ENCODE peak calls at places on chromosomes 11 and 22, in seven cellular contexts. One of them, this sample, is unnamed.

GRCh38 chr11:34214961-34215805 is 109.8 kb downstream of the NAT10 start:
- DNase-seq in nephron progenitor cell: no peak
- DNase-seq in iris pigment epithelial cell: peak; percentile 47
- DNase-seq in body of pancreas: no peak
- DNase-seq in effector CD4-positive, alpha-beta T cell: peak; percentile 3
- DNase-seq in kidney tubule cell: peak; percentile 97
- DNase-seq in CD8-positive, alpha-beta memory T cell: no peak
- DNase-seq in this sample: no peak

GRCh38 chr11:44652901-44653644 is 73.7 kb upstream of the TSPAN18 start:
- DNase-seq in CD8-positive, alpha-beta memory T cell: no peak
- DNase-seq in effector CD4-positive, alpha-beta T cell: no peak
- DNase-seq in body of pancreas: no peak
- DNase-seq in iris pigment epithelial cell: no peak
- DNase-seq in kidney tubule cell: no peak
- DNase-seq in nephron progenitor cell: no peak
- DNase-seq in this sample: no peak

GRCh38 chr22:44638966-44639739 is 62.9 kb upstream of the PRR5 start:
- DNase-seq in kidney tubule cell: no peak
- DNase-seq in body of pancreas: no peak
- DNase-seq in iris pigment epithelial cell: no peak
- DNase-seq in CD8-positive, alpha-beta memory T cell: no peak
- DNase-seq in effector CD4-positive, alpha-beta T cell: no peak
- DNase-seq in nephron progenitor cell: no peak
- DNase-seq in this sample: peak; percentile 36

GRCh38 chr11:62732830-62733229 is 4.5 kb downstream of the TTC9C start:
- DNase-seq in effector CD4-positive, alpha-beta T cell: no peak
- DNase-seq in CD8-positive, alpha-beta memory T cell: no peak
- DNase-seq in body of pancreas: no peak
- DNase-seq in kidney tubule cell: no peak
- DNase-seq in nephron progenitor cell: no peak
- DNase-seq in iris pigment epithelial cell: peak; percentile 46
- DNase-seq in this sample: peak; percentile 23

GRCh38 chr11:78290293-78291176 is 101.8 kb downstream of the USP35 start:
- DNase-seq in nephron progenitor cell: no peak
- DNase-seq in CD8-positive, alpha-beta memory T cell: no peak
- DNase-seq in body of pancreas: no peak
- DNase-seq in iris pigment epithelial cell: peak; percentile 97
- DNase-seq in effector CD4-positive, alpha-beta T cell: no peak
- DNase-seq in kidney tubule cell: peak; percentile 14
- DNase-seq in this sample: no peak

GRCh38 chr11:124193221-124193945 is 10.2 kb downstream of the OR10D3 start:
- DNase-seq in nephron progenitor cell: no peak
- DNase-seq in body of pancreas: no peak
- DNase-seq in CD8-positive, alpha-beta memory T cell: no peak
- DNase-seq in iris pigment epithelial cell: no peak
- DNase-seq in effector CD4-positive, alpha-beta T cell: no peak
- DNase-seq in kidney tubule cell: no peak
- DNase-seq in this sample: no peak

GRCh38 chr11:12411806-12412727 is 34.7 kb downstream of the PARVA start:
- DNase-seq in kidney tubule cell: peak; percentile 95
- DNase-seq in CD8-positive, alpha-beta memory T cell: no peak
- DNase-seq in effector CD4-positive, alpha-beta T cell: no peak
- DNase-seq in body of pancreas: peak; percentile 63
- DNase-seq in iris pigment epithelial cell: peak; percentile 79
- DNase-seq in nephron progenitor cell: peak; percentile 81
- DNase-seq in this sample: peak; percentile 82

GRCh38 chr11:122319011-122319410 is 203.0 kb upstream of the BLID start:
- DNase-seq in CD8-positive, alpha-beta memory T cell: no peak
- DNase-seq in nephron progenitor cell: no peak
- DNase-seq in iris pigment epithelial cell: no peak
- DNase-seq in kidney tubule cell: no peak
- DNase-seq in body of pancreas: no peak
- DNase-seq in effector CD4-positive, alpha-beta T cell: no peak
- DNase-seq in this sample: no peak

GRCh38 chr22:22377335-22377734 is 131.2 kb downstream of the ZNF280B start:
- DNase-seq in body of pancreas: no peak
- DNase-seq in CD8-positive, alpha-beta memory T cell: no peak
- DNase-seq in effector CD4-positive, alpha-beta T cell: no peak
- DNase-seq in iris pigment epithelial cell: no peak
- DNase-seq in kidney tubule cell: no peak
- DNase-seq in nephron progenitor cell: no peak
- DNase-seq in this sample: no peak

GRCh38 chr22:26658671-26659478 is 1.5 kb downstream of the MIAT start:
- DNase-seq in CD8-positive, alpha-beta memory T cell: peak; percentile 87
- DNase-seq in kidney tubule cell: peak; percentile 90
- DNase-seq in body of pancreas: peak; percentile 28
- DNase-seq in iris pigment epithelial cell: peak; percentile 97
- DNase-seq in effector CD4-positive, alpha-beta T cell: peak; percentile 68
- DNase-seq in nephron progenitor cell: peak; percentile 60
- DNase-seq in this sample: peak; percentile 52

GRCh38 chr11:92199991-92200390 is 24.6 kb upstream of the FAT3 start:
- DNase-seq in kidney tubule cell: no peak
- DNase-seq in body of pancreas: no peak
- DNase-seq in iris pigment epithelial cell: no peak
- DNase-seq in effector CD4-positive, alpha-beta T cell: no peak
- DNase-seq in nephron progenitor cell: no peak
- DNase-seq in CD8-positive, alpha-beta memory T cell: no peak
- DNase-seq in this sample: no peak

This sample was measured in endothelial cell of umbilical vein.